ENCODE peak calls at places on chromosomes 16 and 17, in six cellular contexts. P, F, Q, G, J and E are unnamed samples.
A peak's percentile ranks its signal among the peaks of the same experiment; 100 is the strongest.

GRCh38 chr17:34504814-34505484 is 74.4 kb upstream of the TMEM132E start:
- DNase-seq in P (no peak), G (no peak), F (no peak), Q (no peak), J (no peak), E (no peak)

GRCh38 chr17:79970576-79971068 is 65.0 kb downstream of the TBC1D16 start:
- DNase-seq in P (no peak), Q (no peak), F (peak; percentile 77), G (peak; percentile 33), J (no peak), E (no peak)

GRCh38 chr16:55014022-55014421 is 83.4 kb downstream of the IRX5 start:
- DNase-seq in P (no peak), J (no peak), G (no peak), Q (no peak), F (no peak), E (no peak)

GRCh38 chr16:82633964-82634600 is 7.3 kb downstream of the CDH13 start:
- DNase-seq in F (no peak), J (no peak), Q (no peak), G (no peak), P (no peak), E (no peak)

GRCh38 chr17:28857848-28858360 is 3.1 kb downstream of the ERAL1 start:
- DNase-seq in P (no peak), Q (no peak), F (no peak), G (no peak), J (no peak), E (no peak)

GRCh38 chr17:57517519-57518342 is 227.4 kb downstream of the CCDC182 start:
- DNase-seq in P (no peak), Q (no peak), F (peak; percentile 97), G (no peak), J (no peak), E (no peak)

GRCh38 chr16:12461971-12462370 is 341.7 kb downstream of the CPPED1 start:
- DNase-seq in J (no peak), F (no peak), G (no peak), P (no peak), Q (no peak), E (no peak)

GRCh38 chr16:13798211-13798610 is 121.7 kb upstream of the ERCC4 start:
- DNase-seq in G (no peak), Q (no peak), P (no peak), J (no peak), F (no peak), E (no peak)

GRCh38 chr16:77223184-77223583 is 24.0 kb downstream of the SYCE1L start:
- DNase-seq in P (no peak), G (peak; percentile 35), Q (no peak), F (no peak), J (peak; percentile 59), E (no peak)

GRCh38 chr16:2970563-2970962 is 1.4 kb downstream of the PAQR4 start:
- DNase-seq in Q (no peak), J (no peak), F (no peak), G (no peak), P (no peak), E (no peak)

GRCh38 chr16:70691223-70692129 is 5.6 kb upstream of the MTSS2 start:
- DNase-seq in P (no peak), J (no peak), G (peak; percentile 86), F (peak; percentile 48), Q (no peak), E (no peak)

GRCh38 chr17:27793906-27794380 is 6.4 kb downstream of the NOS2 start:
- DNase-seq in J (no peak), G (peak; percentile 42), Q (no peak), P (no peak), F (no peak), E (no peak)

GRCh38 chr16:64589836-64590235 is 532.0 kb downstream of the CDH11 start:
- DNase-seq in G (no peak), P (no peak), Q (no peak), J (no peak), F (no peak), E (no peak)

GRCh38 chr17:40550608-40551007 is 14.7 kb downstream of the CCR7 start:
- DNase-seq in G (no peak), Q (no peak), F (no peak), J (no peak), P (no peak), E (no peak)

GRCh38 chr17:58344047-58344790 is 7.8 kb downstream of the SUPT4H1 start:
- DNase-seq in Q (no peak), J (no peak), P (peak; percentile 98), F (no peak), G (no peak), E (peak; percentile 77)

DNA sequence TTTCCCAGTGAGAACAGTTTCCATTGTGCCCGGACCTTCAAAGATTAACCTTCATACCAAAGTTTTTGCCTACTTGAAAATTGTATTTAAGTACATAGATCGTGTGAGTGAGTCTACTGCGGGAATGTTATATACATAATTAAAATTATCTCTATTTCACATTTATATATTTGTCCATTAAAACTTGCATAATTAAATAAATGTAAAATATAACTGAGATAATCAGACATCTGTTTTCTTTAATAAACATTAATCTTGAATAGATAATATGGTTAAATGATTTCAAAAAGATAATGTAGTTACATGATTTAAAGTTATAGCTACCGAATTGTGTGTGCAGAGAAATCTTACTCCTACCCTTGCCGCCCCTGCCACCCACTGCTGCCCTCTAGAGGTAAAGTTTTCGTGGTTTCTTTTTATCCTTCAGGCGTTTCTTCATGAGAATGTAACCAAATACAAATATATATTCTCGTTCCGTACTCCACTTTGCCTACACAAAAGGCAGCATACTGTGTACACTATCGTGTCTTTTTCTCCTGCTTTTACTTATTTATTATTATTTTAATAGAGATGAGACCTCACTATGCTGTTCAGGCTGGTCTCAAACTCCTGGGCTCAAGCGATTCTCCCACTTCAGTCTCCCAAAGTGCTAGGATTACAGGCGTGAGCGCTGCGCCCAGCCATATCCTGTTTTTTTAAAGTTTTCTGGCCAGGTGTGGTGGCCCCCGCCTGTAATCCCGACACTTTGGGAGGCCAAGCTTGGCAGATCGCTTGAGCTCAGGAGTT is 35.6 kb downstream of the RPA1 start:
- DNase-seq in Q (no peak), P (no peak), J (peak; percentile 49), G (peak; percentile 56), F (peak; percentile 35), E (no peak)
- TF ChIP-seq GABPA in Q (no peak), P (no peak), J (no peak), G (no peak), F (no peak), E (no peak)

GRCh38 chr17:77472837-77473214 is 332.1 kb downstream of the SEC14L1 start:
- DNase-seq in P (no peak), Q (no peak), F (no peak), J (no peak), G (no peak), E (no peak)
- H3K4me3 ChIP-seq in P (peak overlapping the region; percentile 48), Q (no peak overlapping the region), F (no peak overlapping the region), J (no peak overlapping the region), G (no peak overlapping the region), E (no peak overlapping the region)

GRCh38 chr16:24568392-24568791 is 29.0 kb downstream of the RBBP6 start:
- DNase-seq in Q (no peak), F (no peak), P (no peak), J (no peak), G (peak; percentile 25), E (no peak)
- TF ChIP-seq CTCF in Q (no peak), F (peak; percentile 20), P (no peak), J (no peak), G (peak; percentile 71), E (no peak)

GRCh38 chr16:85443116-85443515 is 170.0 kb upstream of the GSE1 start:
- DNase-seq in P (no peak), G (no peak), F (no peak), Q (no peak), J (no peak), E (no peak)

GRCh38 chr16:85443531-85443930 is 169.6 kb upstream of the GSE1 start:
- DNase-seq in P (no peak), F (no peak), J (no peak), Q (no peak), G (no peak), E (no peak)

GRCh38 chr16:85445779-85446222 is 167.3 kb upstream of the GSE1 start:
- DNase-seq in P (no peak), Q (no peak), F (no peak), G (peak; percentile 79), J (no peak), E (no peak)

GRCh38 chr16:85446846-85447656 is 166.1 kb upstream of the GSE1 start:
- DNase-seq in Q (no peak), J (no peak), F (no peak), P (peak; percentile 39), G (no peak), E (peak; percentile 28)

DNA sequence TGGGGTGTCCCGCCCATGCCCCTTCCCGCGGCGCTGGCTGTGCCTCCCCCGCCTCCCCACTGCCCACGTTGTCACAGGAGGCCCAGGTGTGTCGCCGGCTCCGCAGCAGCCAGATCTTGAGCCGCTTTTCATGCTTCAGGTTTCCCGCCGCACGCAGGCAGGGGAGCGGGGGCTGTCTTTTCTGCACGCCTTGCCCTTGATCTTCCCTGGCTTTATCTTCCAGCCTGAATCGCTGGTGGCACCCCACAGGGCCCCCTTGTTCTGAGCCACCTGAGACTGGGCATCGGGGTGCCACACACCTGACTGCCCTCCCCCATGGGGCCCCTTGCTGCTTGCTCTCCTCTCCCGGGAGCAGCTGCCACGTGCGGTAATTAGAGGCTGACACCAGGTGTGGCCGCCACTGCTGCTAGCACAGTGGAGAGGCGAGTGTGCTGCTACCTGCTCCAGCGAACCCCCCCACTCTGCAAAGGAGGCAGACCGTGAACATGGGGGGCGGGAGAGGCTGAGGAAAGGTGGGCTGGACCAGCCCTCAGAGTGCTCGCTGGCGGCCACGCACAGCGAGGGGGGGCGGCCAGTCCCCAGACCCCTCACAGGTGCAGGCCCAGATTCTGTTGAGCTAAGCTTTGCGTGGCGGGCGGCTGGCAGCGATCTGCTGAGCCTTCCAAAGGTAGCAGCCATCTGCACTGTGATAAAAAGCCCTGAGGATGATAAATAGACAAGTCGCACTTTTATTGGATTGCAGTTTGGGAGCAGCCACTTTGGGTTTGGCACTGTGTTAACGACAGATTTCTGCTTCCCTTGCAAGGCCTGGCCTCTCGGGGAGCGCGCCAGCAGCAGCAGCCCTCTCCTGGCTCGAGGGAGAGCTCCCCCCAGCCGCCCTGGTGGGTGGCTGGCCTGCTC is 168.0 kb upstream of the GSE1 start:
- DNase-seq in Q (no peak), F (no peak), P (no peak), J (peak; percentile 49), G (peak; percentile 87), E (no peak)
- TF ChIP-seq GABPA in Q (peak; percentile 37), F (no peak), P (no peak), J (no peak), G (no peak), E (no peak)

DNA sequence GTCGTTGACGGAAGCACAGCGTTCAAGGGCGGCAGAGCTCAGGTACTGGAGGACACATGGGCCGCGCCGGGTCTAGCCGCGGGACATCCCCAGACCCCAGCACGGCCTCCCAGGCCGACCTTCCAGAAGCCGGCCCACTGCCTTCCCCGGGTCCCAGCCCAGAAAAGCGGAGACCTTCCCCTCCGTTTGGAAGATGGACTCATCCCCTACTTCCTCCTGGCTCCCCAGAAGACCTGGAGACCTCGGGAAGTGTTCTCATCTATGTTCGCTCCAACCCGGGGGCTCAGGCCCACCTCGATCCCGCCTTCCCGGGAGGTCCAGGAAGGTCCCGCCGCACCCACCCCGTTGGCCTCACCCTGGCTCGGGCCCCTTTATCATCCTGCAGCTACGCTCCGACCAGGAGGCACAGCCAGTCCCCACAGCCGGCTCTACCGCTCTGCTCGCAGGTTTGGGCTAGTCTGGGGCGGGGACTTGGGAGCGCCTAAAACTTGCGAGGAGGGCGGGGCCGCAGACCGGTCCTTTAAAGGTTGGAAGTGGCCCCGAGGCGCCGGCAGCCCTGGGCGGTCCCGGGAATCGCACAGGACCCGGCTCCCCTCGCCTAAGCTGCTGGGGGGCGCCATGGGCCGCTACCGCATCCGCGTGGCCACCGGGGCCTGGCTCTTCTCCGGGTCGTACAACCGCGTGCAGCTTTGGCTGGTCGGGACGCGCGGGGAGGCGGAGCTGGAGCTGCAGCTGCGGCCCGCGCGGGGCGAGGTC is at the start of gene ALOX12:
- DNase-seq in G (no peak), Q (no peak), P (no peak), F (no peak), J (no peak), E (no peak)
- H3K4me3 ChIP-seq in G (no peak within 1 kb of the TSS), Q (peak within 1 kb of the TSS; percentile 40), P (no peak within 1 kb of the TSS), F (no peak within 1 kb of the TSS), J (no peak within 1 kb of the TSS), E (no peak within 1 kb of the TSS)